ENCODE peak calls at places on chromosomes 16 and 17, in five cellular contexts. L is astrocyte, Q is prostate gland, C is transverse colon, Z is uterus. D is an unnamed sample.

GRCh38 chr16:53224932-53225533 is 170.2 kb downstream of the CHD9 start:
- DNase-seq in L (peak; percentile 23), C (no peak), Z (no peak), Q (no peak), D (peak; percentile 10)

GRCh38 chr16:49543315-49543946 is 169.8 kb downstream of the C16orf78 start:
- DNase-seq in C (no peak), L (no peak), Z (no peak), Q (no peak), D (no peak)

GRCh38 chr17:37301288-37301687 is 74.5 kb upstream of the C17orf78 start:
- DNase-seq in L (peak; percentile 79), Q (peak; percentile 17), C (no peak), Z (no peak), D (no peak)

GRCh38 chr16:73847090-73847489 is 449.5 kb upstream of the PSMD7 start:
- DNase-seq in L (no peak), C (no peak), Z (no peak), Q (no peak), D (no peak)

GRCh38 chr17:18267927-18268711 is 7.7 kb downstream of the MIEF2 start:
- DNase-seq in Q (no peak), Z (no peak), C (no peak), L (peak; percentile 22), D (no peak)

GRCh38 chr17:58388302-58389190 is 28.8 kb downstream of the RNF43 start:
- DNase-seq in L (no peak), C (no peak), Q (no peak), Z (no peak), D (no peak)

GRCh38 chr16:88730632-88731607 is 24.6 kb downstream of the CTU2 start:
- DNase-seq in L (peak; percentile 62), C (no peak), Z (no peak), Q (no peak), D (peak; percentile 59)

GRCh38 chr17:13393841-13394710 is 207.7 kb downstream of the HS3ST3A1 start:
- DNase-seq in Z (no peak), L (peak; percentile 94), C (no peak), Q (no peak), D (peak; percentile 72)

GRCh38 chr17:29677139-29677834 is 54.6 kb upstream of the CORO6 start:
- DNase-seq in L (no peak), Q (no peak), Z (peak; percentile 28), C (no peak), D (no peak)

GRCh38 chr17:77821114-77821513 is 137.4 kb upstream of the TNRC6C start:
- DNase-seq in Q (no peak), Z (no peak), L (no peak), C (no peak), D (no peak)

GRCh38 chr16:11666108-11667055 is 1.9 kb upstream of the SNN start:
- DNase-seq in Z (no peak), L (no peak), C (no peak), Q (no peak), D (no peak)

GRCh38 chr17:50100480-50100883 is 5.3 kb downstream of the PDK2 start:
- DNase-seq in Z (no peak), C (peak; percentile 70), L (no peak), Q (no peak), D (no peak)

GRCh38 chr16:88760424-88761142 is 24.4 kb downstream of the PIEZO1 start:
- DNase-seq in L (no peak), Z (no peak), Q (peak; percentile 84), C (peak; percentile 77), D (no peak)

GRCh38 chr16:76278976-76279375 is 1.8 kb downstream of the CNTNAP4 start:
- DNase-seq in Q (no peak), L (no peak), Z (no peak), C (no peak), D (no peak)
- TF ChIP-seq CTCF in Q (no peak), L (no peak), Z (no peak), C (peak; percentile 21), D (no peak)

GRCh38 chr17:61634011-61634539 is 43.1 kb upstream of the NACA2 start:
- DNase-seq in Q (no peak), C (no peak), L (no peak), Z (no peak), D (no peak)
- H3K27ac ChIP-seq in Q (no peak overlapping the region), C (no peak overlapping the region), L (no peak overlapping the region), Z (no peak overlapping the region), D (no peak overlapping the region)

DNA sequence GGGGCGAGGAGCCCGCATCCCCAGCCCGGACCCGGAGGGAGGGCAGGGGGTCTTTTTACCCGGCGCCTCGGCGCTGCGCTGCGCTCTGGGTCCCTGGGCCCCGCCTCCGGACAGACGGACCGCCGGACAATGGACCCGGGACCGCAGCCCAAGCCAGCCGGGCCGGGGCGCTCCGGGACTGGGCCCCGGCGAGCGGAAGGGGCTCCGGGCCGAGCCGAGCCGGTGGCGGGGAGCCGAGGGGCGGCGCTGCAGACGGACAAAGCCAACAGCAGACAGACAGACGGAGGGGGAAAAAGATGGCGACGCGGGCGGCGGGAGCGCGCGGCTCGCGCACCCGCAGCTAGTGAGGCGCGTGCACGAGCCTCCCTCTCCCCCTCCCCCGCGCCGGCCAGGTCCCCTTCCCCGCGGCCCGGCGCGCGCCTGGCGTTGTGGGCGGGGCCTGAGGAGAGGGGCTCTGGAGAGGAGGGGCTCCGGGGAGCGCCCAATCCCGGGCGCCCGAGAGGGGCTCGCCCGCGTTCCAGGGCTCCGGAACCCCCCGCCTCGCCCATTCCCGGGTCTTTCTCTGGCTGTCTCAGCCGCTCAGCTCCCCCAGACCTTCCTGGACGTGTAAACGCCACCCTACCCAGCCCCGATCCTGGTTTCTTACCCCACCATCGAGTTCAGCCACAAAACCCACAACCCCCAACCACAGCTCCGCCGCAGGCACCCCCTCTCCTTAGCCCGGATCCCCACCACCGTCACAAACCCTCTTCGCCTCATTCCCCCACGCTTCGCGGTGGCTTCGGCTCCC is at the start of gene ZNF821:
- DNase-seq in Q (peak; percentile 79), L (peak; percentile 60), C (peak; percentile 84), Z (peak; percentile 80), D (peak; percentile 51)
- TF ChIP-seq CTCF in Q (peak; percentile 40), L (no peak), C (peak; percentile 54), Z (no peak), D (no peak)

GRCh38 chr17:42760652-42761581 is at the start of gene RAMP2:
- DNase-seq in Q (no peak), L (no peak), C (no peak), Z (no peak), D (no peak)
- H3K27ac ChIP-seq in Q (peak within 1 kb of the TSS; percentile 53), L (no peak within 1 kb of the TSS), C (peak within 1 kb of the TSS; percentile 46), Z (peak within 1 kb of the TSS; percentile 63), D (no peak within 1 kb of the TSS)

DNA sequence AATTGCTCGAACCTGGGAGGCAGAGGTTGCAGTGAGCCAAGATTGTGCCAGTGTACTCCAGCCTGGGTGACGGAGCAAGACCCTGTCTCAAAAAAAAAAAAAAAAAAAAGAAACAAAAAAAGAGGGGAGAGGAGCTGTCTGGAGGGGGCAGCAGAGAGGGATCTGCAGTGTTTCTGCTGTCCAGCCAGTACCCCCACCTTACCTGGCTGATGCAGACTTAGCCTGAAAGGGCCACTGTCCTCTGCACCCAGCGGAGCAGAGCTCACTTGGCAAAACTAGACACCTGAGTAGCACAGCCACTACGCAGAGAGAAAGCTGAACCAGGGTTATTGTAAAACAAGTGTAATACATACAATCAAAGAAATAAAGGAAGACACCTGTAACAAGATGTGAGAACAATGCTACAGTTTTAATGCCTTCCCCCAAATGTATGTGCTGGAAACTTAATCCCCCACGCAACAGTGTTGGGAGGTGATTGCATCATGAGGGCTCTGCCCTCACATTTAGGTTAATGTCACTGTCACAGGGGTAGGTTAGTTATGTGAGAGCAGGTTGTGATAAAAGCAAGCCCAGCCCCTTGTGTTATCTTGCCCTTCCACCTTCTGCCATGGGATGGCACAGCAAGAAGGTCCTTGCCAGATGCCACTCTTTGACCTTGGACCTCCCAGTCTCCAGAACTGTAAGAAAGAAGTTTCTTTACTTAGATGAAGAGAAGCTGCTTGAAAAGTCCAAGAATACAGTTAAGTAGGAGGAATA is 211.2 kb downstream of the RPTOR start:
- DNase-seq in Z (no peak), Q (no peak), L (no peak), C (no peak), D (no peak)
- TF ChIP-seq CTCF in Z (no peak), Q (no peak), L (peak; percentile 5), C (no peak), D (peak; percentile 55)